ENCODE peak calls at places on chromosomes 7 and 10, in five cellular contexts. F, J, H, M and W are unnamed samples. For H3K36me3, the result is how much of the 10 kb centered on the place peaks cover.

GRCh38 chr10:131653140-131653539 is 247.7 kb upstream of the PPP2R2D start:
- DNase-seq in H (no peak), F (no peak), J (no peak), M (no peak), W (no peak)

GRCh38 chr10:28783089-28783488 is 105.8 kb downstream of the BAMBI start:
- DNase-seq in F (peak), H (no peak), M (no peak), J (no peak), W (no peak)

GRCh38 chr7:43083091-43083490 is 29.4 kb upstream of the HECW1 start:
- DNase-seq in H (no peak), M (no peak), J (no peak), F (no peak), W (no peak)

GRCh38 chr7:44157116-44158059 is 16.3 kb upstream of the MYL7 start:
- DNase-seq in F (no peak), H (no peak), M (no peak), J (no peak), W (no peak)

GRCh38 chr10:132886211-132887099 is 55.9 kb downstream of the CFAP46 start:
- DNase-seq in F (no peak), J (no peak), M (no peak), H (peak), W (no peak)

GRCh38 chr7:71598553-71598952 is 466.6 kb downstream of the GALNT17 start:
- DNase-seq in M (no peak), J (no peak), H (no peak), F (no peak), W (no peak)

GRCh38 chr7:27179503-27180430 is 5.3 kb downstream of the HOXA11 start:
- DNase-seq in J (peak), M (no peak), F (peak), H (peak), W (no peak)

GRCh38 chr7:123492485-123492884 is 41.9 kb downstream of the IQUB start:
- DNase-seq in H (no peak), M (no peak), J (no peak), F (no peak), W (no peak)

GRCh38 chr7:140672382-140673062 is at the start of gene ADCK2:
- DNase-seq in H (peak), J (no peak), F (peak), M (peak), W (peak)

GRCh38 chr7:118844748-118845147 is 620.2 kb downstream of the ANKRD7 start:
- DNase-seq in F (no peak), M (no peak), H (no peak), J (no peak), W (no peak)

GRCh38 chr7:11727864-11728263 is 104.1 kb downstream of the THSD7A start:
- DNase-seq in F (no peak), M (no peak), J (no peak), H (peak), W (no peak)

GRCh38 chr7:100884741-100885439 is 4.6 kb downstream of the UFSP1 start:
- DNase-seq in J (no peak), F (no peak), H (no peak), M (peak), W (no peak)

GRCh38 chr7:100726998-100727761 is 6.2 kb upstream of the ZAN start:
- DNase-seq in F (no peak), M (no peak), H (peak), J (no peak), W (peak)

DNA sequence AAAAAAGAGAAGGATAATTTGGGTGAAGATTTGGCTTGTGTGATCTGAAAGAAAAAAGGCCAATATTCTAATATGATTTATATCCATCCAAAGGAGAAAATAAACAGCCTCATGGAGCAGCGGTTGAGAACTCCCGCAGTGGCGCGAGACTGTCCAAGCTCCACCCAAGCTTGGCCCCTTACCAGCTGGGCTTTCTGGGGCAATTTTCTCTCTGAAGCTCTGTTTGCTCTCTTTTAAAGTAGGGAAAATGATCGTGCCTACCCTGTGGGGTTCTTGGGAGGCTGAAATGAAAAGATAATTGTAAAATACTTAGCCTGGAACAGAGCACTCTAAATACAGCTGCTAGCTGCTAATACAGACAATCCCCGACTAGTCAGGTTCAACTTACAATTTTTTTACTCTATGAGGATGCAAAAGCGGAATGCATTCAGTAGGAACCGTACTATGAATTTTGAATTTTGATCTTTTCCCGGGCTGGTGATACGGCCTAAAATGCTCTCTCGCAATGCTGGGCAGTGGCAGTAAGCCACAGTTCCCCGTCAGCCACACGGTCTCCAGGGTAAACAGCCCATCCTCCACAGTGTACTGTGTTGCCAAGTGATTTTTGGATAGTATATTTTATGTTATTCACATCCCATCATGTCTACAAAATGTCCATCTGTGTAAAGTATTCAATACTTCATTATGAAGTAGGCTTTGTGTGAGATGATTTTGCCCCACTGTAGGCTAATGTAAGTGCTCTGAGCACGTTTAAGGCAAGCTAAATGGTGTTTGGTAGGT is 137.6 kb downstream of the CHN2 start:
- DNase-seq in J (no peak), H (no peak), F (no peak), M (no peak), W (no peak)
- H3K36me3 ChIP-seq in J (under half), H (under half), F (under half), M (under half), W (under half)

DNA sequence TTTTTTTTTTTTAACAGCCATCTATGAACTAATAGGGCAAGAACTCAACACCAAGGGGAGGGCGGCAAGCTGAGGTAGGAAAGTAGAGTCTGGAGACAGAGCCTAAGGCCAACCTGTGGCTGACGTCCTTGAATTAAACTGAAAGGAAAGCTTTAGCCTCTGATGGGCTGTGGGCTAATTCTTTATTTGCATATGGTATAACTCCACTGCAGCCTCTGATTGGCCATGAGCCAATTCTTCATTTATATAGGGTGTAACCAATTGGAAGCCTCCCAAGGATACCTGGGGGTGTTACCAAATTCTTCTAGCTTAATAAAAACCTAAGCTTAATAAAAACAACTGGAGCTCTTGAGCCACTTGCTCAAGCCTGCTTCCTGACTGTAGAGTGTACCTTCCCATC is 10.3 kb downstream of the TYW1 start:
- DNase-seq in M (no peak), H (no peak), J (no peak), F (no peak), W (no peak)
- H3K36me3 ChIP-seq in M (under half), H (under half), J (under half), F (under half), W (under half)

GRCh38 chr10:33201971-33202370 is 132.5 kb downstream of the NRP1 start:
- DNase-seq in M (no peak), J (no peak), H (no peak), F (no peak), W (no peak)
- H3K36me3 ChIP-seq in M (under half), J (under half), H (under half), F (half or more), W (under half)

DNA sequence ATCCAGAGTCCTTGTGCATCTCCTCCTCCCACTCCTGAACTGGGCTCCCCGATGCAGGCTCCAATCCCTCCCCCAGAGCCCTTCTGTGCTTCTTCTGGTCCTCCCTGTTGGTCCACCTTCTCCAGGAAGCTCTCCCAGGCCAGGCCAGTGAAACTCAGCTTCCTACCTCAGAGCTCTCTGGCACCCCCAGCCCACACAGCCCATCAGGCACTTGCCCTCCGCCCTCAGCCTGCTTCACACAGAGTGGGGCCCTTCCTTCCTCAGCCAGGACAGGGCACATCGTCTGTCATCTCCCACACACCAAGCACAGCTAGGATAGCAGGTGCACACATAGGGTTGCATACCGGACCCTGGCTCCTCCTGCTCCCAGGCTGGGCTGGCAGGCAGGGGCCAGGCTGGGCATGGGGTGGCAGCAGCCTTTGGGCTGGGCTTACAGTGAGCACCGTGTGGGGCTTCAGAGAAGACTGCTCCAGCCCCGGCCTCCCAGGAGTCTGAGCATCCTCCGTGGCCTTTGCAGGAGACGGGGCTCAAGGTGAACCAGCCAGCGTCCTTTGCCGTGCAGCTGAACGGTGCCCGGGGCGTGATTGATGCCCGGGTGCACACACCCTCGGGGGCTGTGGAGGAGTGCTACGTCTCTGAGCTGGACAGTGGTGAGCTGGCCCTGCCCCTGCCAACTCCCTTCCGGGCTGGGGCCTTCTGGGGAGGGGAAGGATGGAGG is 6.5 kb upstream of the ATP6V1F start:
- DNase-seq in J (no peak), H (no peak), M (no peak), F (no peak), W (no peak)
- H3K36me3 ChIP-seq in J (under half), H (under half), M (under half), F (half or more), W (half or more)

GRCh38 chr7:149194799-149195179 is 557 bp upstream of the ZNF282 start:
- DNase-seq in H (no peak), F (no peak), J (no peak), M (no peak), W (no peak)
- H3K36me3 ChIP-seq in H (under half), F (under half), J (under half), M (under half), W (under half)

GRCh38 chr7:129751916-129752315 is 140.4 kb downstream of the NRF1 start:
- DNase-seq in J (no peak), H (no peak), M (no peak), F (peak), W (no peak)
- H3K36me3 ChIP-seq in J (under half), H (under half), M (under half), F (under half), W (under half)

GRCh38 chr7:130872756-130873448 is 138.9 kb upstream of the KLF14 start:
- DNase-seq in J (no peak), F (no peak), H (no peak), M (no peak), W (no peak)

GRCh38 chr7:130874071-130874915 is 140.3 kb upstream of the KLF14 start:
- DNase-seq in F (no peak), J (no peak), M (no peak), H (no peak), W (no peak)

GRCh38 chr7:130875265-130875741 is 141.3 kb upstream of the KLF14 start:
- DNase-seq in F (peak), J (peak), H (no peak), M (peak), W (peak)

GRCh38 chr7:130869918-130870317 is 135.9 kb upstream of the KLF14 start:
- DNase-seq in F (no peak), H (no peak), J (no peak), M (no peak), W (no peak)

GRCh38 chr7:130872341-130872740 is 138.3 kb upstream of the KLF14 start:
- DNase-seq in H (no peak), J (no peak), F (no peak), M (no peak), W (no peak)
- H3K36me3 ChIP-seq in H (under half), J (under half), F (under half), M (under half), W (under half)